ENCODE peak calls at places on chromosomes 3 and 15, in four cellular contexts. O is right lobe of liver, S is spleen, D is A549. H is an unnamed sample.

GRCh38 chr3:57019057-57019456 is 41.4 kb upstream of the SPATA12 start:
- DNase-seq in S (no peak), O (no peak), D (no peak), H (no peak)

GRCh38 chr3:13346481-13347389 is 73.4 kb downstream of the NUP210 start:
- DNase-seq in O (no peak), S (peak), D (no peak), H (no peak)

GRCh38 chr3:112056451-112056929 is 22.0 kb downstream of the TMPRSS7 start:
- DNase-seq in D (no peak), O (no peak), S (no peak), H (no peak)

GRCh38 chr3:151630938-151631417 is 102.7 kb upstream of the AADACL2 start:
- DNase-seq in S (no peak), O (no peak), D (no peak), H (no peak)

GRCh38 chr15:59797756-59798604 is 108.9 kb upstream of the BNIP2 start:
- DNase-seq in D (no peak), S (no peak), O (no peak), H (no peak)

GRCh38 chr3:161104561-161105551 is at the start of gene B3GALNT1:
- DNase-seq in O (peak), D (peak), S (peak), H (peak)

GRCh38 chr15:76204558-76204845 is 106.8 kb downstream of the ETFA start:
- DNase-seq in O (no peak), S (no peak), D (no peak), H (peak)

GRCh38 chr3:111598552-111598951 is 3.4 kb upstream of the ZBED2 start:
- DNase-seq in D (no peak), S (no peak), O (no peak), H (no peak)

GRCh38 chr3:109137766-109138165 is 1.2 kb downstream of the C3orf85 start:
- DNase-seq in O (no peak), D (no peak), S (no peak), H (no peak)

GRCh38 chr3:151067158-151067557 is 18.3 kb upstream of the MED12L start:
- DNase-seq in S (no peak), D (no peak), O (no peak), H (no peak)

GRCh38 chr15:86611392-86612040 is 531.8 kb downstream of the AGBL1 start:
- DNase-seq in S (no peak), O (no peak), D (no peak), H (no peak)

GRCh38 chr3:46524008-46524407 is 26.2 kb downstream of the RTP3 start:
- DNase-seq in D (no peak), O (no peak), S (no peak), H (no peak)

DNA sequence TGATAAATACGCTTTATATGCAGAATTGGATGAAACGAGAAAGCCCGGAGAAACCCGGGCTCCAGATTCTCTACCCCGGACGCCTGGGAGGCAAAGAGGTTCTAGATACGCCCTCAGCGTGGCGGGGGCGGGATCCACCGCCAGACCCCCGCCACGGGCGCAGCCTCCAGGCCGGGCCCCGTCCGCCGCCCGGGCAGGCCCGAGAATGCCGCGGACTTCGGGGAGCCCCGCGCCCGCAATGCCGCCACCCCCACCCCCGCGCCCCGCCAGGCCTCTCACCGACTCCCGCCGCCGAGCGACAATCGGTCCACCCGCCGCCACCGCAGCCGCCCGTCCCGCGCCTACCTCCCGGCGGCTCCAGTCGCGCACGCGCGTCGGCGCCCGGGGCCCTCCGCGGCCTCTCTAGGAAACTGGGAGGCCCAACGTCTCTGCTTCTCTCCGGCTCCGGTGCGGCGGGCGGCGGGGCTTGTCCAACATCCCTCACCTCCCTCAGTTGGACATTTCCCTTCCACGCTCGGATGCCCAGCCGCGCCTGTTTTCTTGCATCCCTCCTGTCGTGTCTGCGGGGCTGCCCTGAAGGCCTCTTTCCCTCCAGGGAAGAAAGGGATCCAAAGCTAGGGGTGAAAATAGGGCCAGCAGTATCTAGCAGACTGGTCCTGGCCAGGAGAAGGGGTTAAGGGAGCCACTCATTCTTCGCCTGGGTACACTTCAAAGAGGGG is at the start of gene ZNF445:
- DNase-seq in O (peak), S (peak), D (peak), H (peak)
- TF ChIP-seq POLR2A in O (peak), S (no peak), D (peak), H (no peak)

DNA sequence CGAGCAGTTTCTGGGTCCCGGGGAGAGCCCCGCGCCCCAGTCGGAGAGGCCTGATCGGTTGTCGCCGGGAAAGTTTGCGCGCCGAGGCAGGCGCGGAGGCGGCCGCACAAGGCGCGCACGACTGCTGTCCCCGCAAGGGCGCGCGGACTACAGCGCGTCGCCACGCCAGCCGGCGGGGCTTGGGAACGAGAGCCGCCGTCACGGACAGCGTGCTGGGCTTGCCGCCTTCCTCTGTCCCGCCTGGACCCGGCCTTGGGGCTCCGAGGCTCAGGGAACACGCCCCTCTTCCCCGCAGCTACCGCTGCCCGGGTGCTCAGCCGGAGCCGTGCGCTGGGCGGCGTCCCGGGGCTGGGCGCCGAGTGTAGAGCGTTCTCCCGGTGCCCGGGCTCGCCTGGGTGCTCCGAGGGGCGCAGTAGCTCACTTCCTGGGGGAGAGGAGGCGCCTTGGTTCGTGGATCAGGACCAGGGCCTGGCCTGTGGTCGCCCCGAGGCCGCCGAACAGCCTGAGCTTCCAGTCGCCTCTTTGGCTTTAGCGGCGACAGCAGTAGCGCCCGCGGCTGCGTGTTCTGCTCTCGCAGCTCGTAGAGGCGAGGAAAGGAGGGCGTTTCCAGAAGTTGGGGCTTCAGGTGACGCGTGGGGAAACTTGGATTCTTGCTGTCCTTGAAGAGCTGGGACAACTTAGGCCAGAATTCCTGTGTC is 226.6 kb upstream of the C2CD4B start:
- DNase-seq in S (peak), D (peak), O (peak), H (peak)
- H3K27ac ChIP-seq in S (peak), D (peak), O (peak), H (peak)

DNA sequence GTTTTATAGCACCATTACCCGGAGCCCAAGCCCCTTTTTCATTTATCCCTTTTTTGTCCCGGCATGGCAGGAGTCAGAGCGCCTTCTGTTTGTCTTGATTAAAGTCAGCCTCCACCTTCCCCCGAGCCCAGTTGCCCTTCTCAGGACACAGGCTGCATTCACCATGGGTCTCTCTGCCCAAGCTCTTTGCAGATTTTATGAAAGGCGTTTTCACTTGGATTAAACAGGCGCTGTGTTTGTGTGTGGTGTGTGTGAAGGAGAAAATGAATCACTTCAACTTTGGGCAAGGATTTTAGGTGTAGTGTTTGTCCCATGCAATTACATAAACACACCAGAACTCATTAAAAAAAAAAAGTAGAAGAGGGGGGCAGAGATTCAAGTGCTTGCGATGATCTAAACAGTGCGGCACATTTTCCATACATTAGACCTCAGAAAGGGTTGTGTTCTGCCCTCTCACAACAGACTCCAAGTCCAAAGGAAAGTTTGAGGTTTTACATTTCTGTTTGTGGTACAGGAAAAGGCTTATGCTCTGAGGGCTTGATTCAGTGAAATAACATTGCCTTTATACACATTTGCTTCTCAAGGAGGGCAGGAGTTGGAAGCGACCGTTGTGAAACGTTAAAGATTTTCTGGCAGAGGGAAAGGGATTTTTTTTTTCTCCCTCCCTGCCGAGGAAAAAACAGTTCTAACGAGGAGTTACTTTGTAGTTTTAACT is 14.5 kb upstream of the IL16 start:
- DNase-seq in D (no peak), S (no peak), O (no peak), H (no peak)
- H3K4me3 ChIP-seq in D (no peak), S (no peak), O (no peak), H (peak)

DNA sequence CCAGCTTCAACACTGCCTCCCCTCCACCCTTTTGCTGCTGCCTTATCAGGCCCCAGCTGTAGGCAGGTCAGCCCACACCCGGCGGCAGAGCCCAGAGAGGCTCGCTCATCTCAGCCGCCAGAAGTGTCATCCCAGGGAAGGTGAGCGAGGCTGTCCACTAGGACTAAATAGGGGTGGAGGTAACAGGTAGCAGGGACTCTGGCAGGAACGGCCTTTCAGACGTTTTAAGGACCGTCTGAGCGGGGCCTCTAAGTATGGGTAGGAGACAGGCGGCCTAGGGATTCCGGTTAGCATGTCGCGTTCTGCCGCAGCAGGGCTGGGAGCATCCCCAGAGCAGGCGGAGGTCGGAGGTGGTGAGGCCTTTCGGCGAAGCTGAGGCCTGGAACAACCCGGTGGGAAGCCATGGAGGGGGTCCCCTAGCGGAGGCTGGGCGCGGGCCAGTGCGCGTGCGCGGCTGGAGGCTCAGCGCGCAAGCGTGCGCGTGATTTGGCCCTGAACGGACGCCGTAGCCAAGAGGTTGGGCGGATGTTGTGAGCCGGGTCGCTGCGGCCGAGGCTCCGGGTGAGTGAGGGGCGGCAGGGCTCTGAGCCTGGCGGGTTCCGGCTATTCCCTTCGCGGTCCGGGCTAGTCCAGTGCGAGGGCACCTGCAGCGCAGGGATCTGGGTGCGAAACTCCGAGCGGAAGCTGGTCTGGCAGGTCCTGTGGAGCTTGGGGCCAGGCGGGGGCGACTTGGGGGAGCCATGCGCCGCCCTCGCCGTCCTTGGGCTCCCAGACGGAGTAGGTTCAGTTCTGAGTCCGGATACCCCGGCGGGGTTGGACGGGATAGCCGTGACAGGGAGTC is at the start of the genes MST1 and RNF123:
- DNase-seq in D (peak), S (peak), O (peak), H (peak)
- TF ChIP-seq POLR2A in D (peak), S (no peak), O (no peak), H (no peak)

GRCh38 chr3:17743660-17743995 is 1.2 kb upstream of the TBC1D5 start:
- DNase-seq in S (no peak), D (no peak), O (no peak), H (no peak)
- H3K27ac ChIP-seq in S (peak), D (peak), O (peak), H (peak)

GRCh38 chr3:155746703-155747102 is 1.8 kb upstream of the PLCH1 start:
- DNase-seq in S (no peak), O (no peak), D (no peak), H (no peak)

GRCh38 chr3:155745795-155746550 is 1.1 kb upstream of the PLCH1 start:
- DNase-seq in O (no peak), S (no peak), D (peak), H (no peak)

GRCh38 chr3:155747867-155748266 is 3.0 kb upstream of the PLCH1 start:
- DNase-seq in D (no peak), O (no peak), S (no peak), H (no peak)

GRCh38 chr3:155748611-155749365 is 3.9 kb upstream of the PLCH1 start:
- DNase-seq in S (no peak), D (no peak), O (no peak), H (no peak)

DNA sequence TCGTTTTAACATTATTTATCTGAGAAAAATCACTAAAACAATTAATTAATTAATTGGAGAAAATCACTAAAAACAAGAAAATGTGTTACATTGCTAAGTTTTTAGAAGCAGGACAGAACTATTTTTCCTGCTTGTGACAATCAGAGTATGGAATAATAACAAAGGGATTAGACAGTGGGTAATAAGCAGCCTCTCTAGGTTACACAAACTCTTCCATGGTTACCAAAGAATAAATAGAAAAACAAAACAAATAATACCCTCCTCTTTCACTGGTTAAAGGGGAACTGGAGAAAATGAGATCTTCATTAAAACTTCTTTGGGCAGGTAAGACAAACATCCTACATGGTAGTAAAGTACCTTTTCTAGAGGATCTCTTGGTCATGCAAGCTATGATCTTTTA is 2.4 kb upstream of the PLCH1 start:
- DNase-seq in O (no peak), S (no peak), D (no peak), H (no peak)
- H3K4me3 ChIP-seq in O (no peak), S (no peak), D (no peak), H (no peak)

GRCh38 chr3:66393486-66394260 is 107.1 kb downstream of the LRIG1 start:
- DNase-seq in O (no peak), D (no peak), S (peak), H (peak)
- TF ChIP-seq POLR2A in O (no peak), D (no peak), S (no peak), H (no peak)

GRCh38 chr3:130825762-130826297 is 68.1 kb upstream of the ATP2C1 start:
- DNase-seq in D (no peak), S (no peak), O (no peak), H (no peak)

GRCh38 chr3:130816873-130817445 is 70.3 kb upstream of the PIK3R4 start:
- DNase-seq in D (no peak), O (no peak), S (no peak), H (no peak)

GRCh38 chr3:130821821-130822220 is 72.1 kb upstream of the ATP2C1 start:
- DNase-seq in O (no peak), D (no peak), S (no peak), H (no peak)

GRCh38 chr3:130826516-130826915 is 67.4 kb upstream of the ATP2C1 start:
- DNase-seq in S (no peak), D (no peak), O (no peak), H (no peak)

DNA sequence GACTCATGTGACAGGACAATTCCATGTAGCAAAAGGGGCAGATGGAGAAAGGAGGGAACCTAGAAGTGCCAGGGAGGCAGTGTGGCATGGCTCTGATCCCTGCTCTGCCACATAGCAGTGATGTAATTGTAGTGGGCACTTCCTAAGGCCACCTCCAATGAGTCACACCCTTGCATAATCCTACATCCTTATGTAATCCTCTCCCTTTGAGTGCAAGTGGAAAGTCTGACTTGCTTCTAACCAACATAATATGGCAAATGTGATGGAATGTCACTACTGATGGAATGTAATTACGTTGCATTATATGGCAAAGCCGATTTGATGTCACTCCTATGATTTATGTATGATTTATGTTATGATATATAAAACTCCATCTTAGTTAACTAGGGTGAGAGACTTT is 72.9 kb upstream of the ATP2C1 start:
- DNase-seq in S (no peak), D (peak), O (no peak), H (no peak)
- H3K27ac ChIP-seq in S (no peak), D (no peak), O (no peak), H (no peak)